ENCODE peak calls at places on chromosomes 11 and 22, in ten cellular contexts. B, A, N, X, Y, E, C, K, G and J are unnamed samples.
A peak's percentile ranks its signal among the peaks of the same experiment; 100 is the strongest.

GRCh38 chr22:40009953-40010751 is 15.4 kb downstream of the FAM83F start:
- DNase-seq in X (no peak), G (no peak), N (no peak), C (no peak), E (no peak), A (no peak), Y (no peak), K (no peak), B (no peak), J (no peak)

GRCh38 chr11:69280451-69280850 is 13.5 kb upstream of the MYEOV start:
- DNase-seq in A (no peak), G (no peak), C (no peak), N (no peak), B (no peak), X (no peak), K (no peak), E (no peak), Y (no peak), J (no peak)

GRCh38 chr11:72203163-72203562 is 11.2 kb downstream of the FOLR1 start:
- DNase-seq in K (no peak), A (peak; percentile 7), G (no peak), E (no peak), C (no peak), N (no peak), X (no peak), Y (no peak), B (no peak), J (no peak)

GRCh38 chr22:38415561-38416321 is 39.3 kb downstream of the KCNJ4 start:
- DNase-seq in B (peak; percentile 69), E (no peak), G (no peak), N (peak; percentile 50), X (no peak), K (peak; percentile 64), C (peak; percentile 71), A (no peak), Y (peak; percentile 19), J (no peak)

GRCh38 chr11:39741066-39741465 is 1718.4 kb downstream of the LRRC4C start:
- DNase-seq in Y (no peak), N (no peak), X (no peak), G (no peak), C (no peak), E (no peak), K (no peak), B (no peak), A (no peak), J (no peak)

GRCh38 chr11:134069996-134070845 is 1.3 kb downstream of the JAM3 start:
- DNase-seq in K (no peak), C (no peak), A (peak; percentile 75), B (no peak), G (no peak), N (no peak), E (no peak), X (no peak), Y (no peak), J (no peak)

GRCh38 chr11:9170450-9170849 is 79.1 kb upstream of the SCUBE2 start:
- DNase-seq in B (no peak), X (no peak), C (no peak), G (no peak), Y (no peak), E (no peak), A (no peak), K (no peak), N (no peak), J (no peak)

GRCh38 chr22:43126506-43127165 is 16.1 kb downstream of the BIK start:
- DNase-seq in K (no peak), N (no peak), X (peak; percentile 82), E (peak; percentile 72), A (no peak), G (peak; percentile 21), C (no peak), B (no peak), Y (peak; percentile 57), J (no peak)

GRCh38 chr11:488579-488978 is 18.5 kb downstream of the RNH1 start:
- DNase-seq in G (no peak), N (no peak), E (no peak), K (no peak), X (no peak), C (no peak), A (no peak), Y (no peak), B (no peak), J (no peak)

GRCh38 chr11:104668797-104669463 is 229.3 kb downstream of the CASP12 start:
- DNase-seq in K (no peak), X (peak; percentile 39), B (no peak), C (no peak), G (no peak), Y (no peak), A (no peak), E (no peak), N (no peak), J (no peak)

GRCh38 chr11:58058276-58059010 is 27.7 kb downstream of the OR6Q1 start:
- DNase-seq in E (peak; percentile 68), A (peak; percentile 86), G (no peak), C (no peak), B (no peak), Y (peak; percentile 50), X (no peak), K (no peak), N (no peak), J (no peak)

GRCh38 chr11:4881860-4882500 is at the start of gene OR51T1:
- DNase-seq in B (no peak), C (no peak), A (no peak), X (no peak), K (no peak), N (no peak), Y (no peak), E (no peak), G (peak; percentile 66), J (no peak)

GRCh38 chr11:114059278-114059983 is at the start of gene ZBTB16:
- DNase-seq in B (peak; percentile 92), G (peak; percentile 21), A (peak; percentile 96), N (peak; percentile 98), C (peak; percentile 93), X (no peak), K (peak; percentile 95), Y (peak; percentile 86), E (peak; percentile 88), J (peak; percentile 88)

GRCh38 chr22:26172389-26172990 is 3.2 kb downstream of the SEZ6L start:
- DNase-seq in X (peak; percentile 24), K (no peak), E (peak; percentile 33), B (peak; percentile 87), C (peak; percentile 49), N (no peak), Y (no peak), A (no peak), G (peak; percentile 40), J (no peak)

GRCh38 chr11:75520688-75521087 is 5.1 kb downstream of the GDPD5 start:
- DNase-seq in X (no peak), Y (no peak), C (no peak), E (no peak), B (no peak), K (no peak), G (no peak), A (no peak), N (no peak), J (no peak)

GRCh38 chr11:12528487-12528886 is 145.7 kb upstream of the TEAD1 start:
- DNase-seq in E (no peak), X (no peak), G (no peak), K (no peak), Y (no peak), N (no peak), B (no peak), C (no peak), A (no peak), J (no peak)

GRCh38 chr11:12529041-12529440 is 145.2 kb upstream of the TEAD1 start:
- DNase-seq in A (no peak), G (no peak), K (no peak), N (no peak), Y (no peak), B (no peak), C (no peak), E (no peak), X (no peak), J (no peak)

GRCh38 chr11:12524865-12525264 is 147.5 kb downstream of the PARVA start:
- DNase-seq in X (no peak), Y (no peak), C (no peak), K (no peak), A (no peak), N (peak; percentile 75), B (no peak), E (no peak), G (no peak), J (no peak)

GRCh38 chr11:12525466-12526055 is 148.2 kb downstream of the PARVA start:
- DNase-seq in E (no peak), C (no peak), K (no peak), X (no peak), A (no peak), Y (no peak), G (no peak), B (no peak), N (peak; percentile 61), J (no peak)

GRCh38 chr11:12526789-12527188 is 147.4 kb upstream of the TEAD1 start:
- DNase-seq in A (no peak), C (no peak), K (no peak), B (no peak), Y (no peak), N (no peak), X (no peak), E (no peak), G (no peak), J (no peak)
- TF ChIP-seq POLR2AphosphoS5 in A (peak; percentile 5), C (no peak), K (no peak), B (no peak), Y (no peak), N (no peak), X (no peak), E (no peak), G (no peak), J (no peak)

DNA sequence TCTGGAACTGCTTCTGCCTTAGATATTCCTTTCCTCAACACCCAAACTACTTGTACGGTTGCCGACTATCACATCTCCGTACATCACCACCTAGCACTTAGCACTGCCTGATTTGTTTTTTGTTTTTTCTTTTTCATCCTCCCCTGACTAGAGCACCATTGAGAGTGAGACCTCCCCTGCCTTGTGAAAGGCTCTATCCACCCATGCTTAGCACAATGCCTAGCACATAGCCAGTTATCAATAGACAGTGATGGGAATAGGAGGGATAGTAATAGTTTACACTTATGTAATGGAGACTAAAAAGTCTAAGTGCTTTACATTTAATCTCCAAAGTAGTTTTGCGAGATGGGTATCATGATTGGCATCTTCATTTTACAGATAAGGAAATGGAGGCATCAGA is 115.8 kb downstream of the LDLRAD3 start:
- DNase-seq in C (no peak), K (no peak), Y (no peak), G (no peak), N (no peak), B (no peak), X (no peak), A (no peak), E (no peak), J (no peak)
- TF ChIP-seq CTCF in C (no peak), K (no peak), Y (no peak), G (no peak), N (no peak), B (no peak), X (no peak), A (no peak), E (no peak), J (no peak)

GRCh38 chr11:11967669-11968510 is 40.5 kb downstream of the DKK3 start:
- DNase-seq in A (peak; percentile 79), C (no peak), Y (no peak), K (peak; percentile 45), B (no peak), N (peak; percentile 58), X (no peak), G (no peak), E (no peak), J (no peak)
- H3K27ac ChIP-seq in A (no peak overlapping the region), C (no peak overlapping the region), Y (no peak overlapping the region), K (no peak overlapping the region), B (no peak overlapping the region), N (no peak overlapping the region), X (no peak overlapping the region), G (no peak overlapping the region), E (no peak overlapping the region), J (no peak overlapping the region)

GRCh38 chr11:6606471-6607189 is 3.1 kb downstream of the ILK start:
- DNase-seq in N (peak; percentile 98), X (peak; percentile 65), C (peak; percentile 94), Y (peak; percentile 84), E (peak; percentile 90), K (peak; percentile 92), B (peak; percentile 97), A (peak; percentile 98), G (peak; percentile 94), J (peak; percentile 86)
- TF ChIP-seq POLR2AphosphoS5 in N (peak; percentile 99), X (peak; percentile 88), C (no peak), Y (peak; percentile 83), E (peak; percentile 92), K (peak; percentile 83), B (peak; percentile 54), A (no peak), G (peak; percentile 62), J (peak; percentile 95)